ENCODE peak calls at places on chromosomes 4 and X, in six cellular contexts. O is T-helper 1 cell, P is astrocyte of the hippocampus, L is cardiac fibroblast, D is activated gamma-delta T cell treated with Interleukin-2 at 50 U/mL for 16 hours, Z is aorta. V is an unnamed sample.

GRCh38 chr4:98601719-98602118 is 56.7 kb downstream of the TSPAN5 start:
- DNase-seq in L (no peak), P (no peak), Z (no peak), O (no peak), D (no peak), V (no peak)

GRCh38 chr4:119597377-119597776 is 31.2 kb downstream of the PDE5A start:
- DNase-seq in O (no peak), P (peak; percentile 31), D (no peak), L (no peak), Z (no peak), V (no peak)

GRCh38 chr4:8835521-8836365 is 35.9 kb downstream of the HMX1 start:
- DNase-seq in L (no peak), D (no peak), P (no peak), O (no peak), Z (peak; percentile 30), V (no peak)

GRCh38 chr4:113641025-113641431 is 120.5 kb downstream of the CAMK2D start:
- DNase-seq in Z (no peak), P (no peak), L (no peak), O (no peak), D (no peak), V (no peak)

GRCh38 chr4:182126096-182126495 is 117.1 kb upstream of the TENM3 start:
- DNase-seq in P (peak; percentile 36), Z (no peak), L (no peak), D (no peak), O (no peak), V (no peak)

GRCh38 chr4:111854494-111855087 is 290.7 kb upstream of the FAM241A start:
- DNase-seq in O (no peak), D (no peak), L (peak; percentile 49), Z (no peak), P (peak; percentile 60), V (no peak)

GRCh38 chr4:123418486-123418931 is 21.9 kb downstream of the SPRY1 start:
- DNase-seq in D (no peak), P (peak; percentile 95), L (peak; percentile 95), O (no peak), Z (no peak), V (no peak)

GRCh38 chr4:65592089-65592488 is 78.2 kb downstream of the EPHA5 start:
- DNase-seq in D (no peak), O (no peak), L (no peak), P (no peak), Z (no peak), V (no peak)

GRCh38 chrX:155959018-155959587 is 38.4 kb upstream of the IL9R start:
- DNase-seq in L (no peak), O (no peak), D (no peak), P (no peak), Z (no peak), V (no peak)

GRCh38 chr4:174628206-174628605 is 105.9 kb upstream of the HPGD start:
- DNase-seq in D (no peak), L (no peak), P (no peak), O (no peak), Z (no peak), V (no peak)

GRCh38 chr4:41111796-41112195 is 102.5 kb downstream of the APBB2 start:
- DNase-seq in L (no peak), P (no peak), D (no peak), Z (no peak), O (no peak), V (no peak)

GRCh38 chr4:61220556-61220955 is 20.4 kb downstream of the ADGRL3 start:
- DNase-seq in L (no peak), Z (no peak), D (no peak), P (no peak), O (no peak), V (no peak)

GRCh38 chrX:20620301-20620700 is 353.6 kb upstream of the RPS6KA3 start:
- DNase-seq in P (peak; percentile 53), Z (no peak), D (no peak), O (no peak), L (no peak), V (no peak)

GRCh38 chr4:6267573-6267972 is 2.1 kb upstream of the WFS1 start:
- DNase-seq in D (no peak), L (no peak), O (no peak), P (no peak), Z (no peak), V (no peak)

GRCh38 chr4:6909970-6910339 is 329 bp downstream of the TBC1D14 start:
- DNase-seq in P (no peak), Z (no peak), L (no peak), O (no peak), D (peak; percentile 14), V (no peak)

GRCh38 chrX:1928805-1929204 is 313.9 kb downstream of the ASMT start:
- DNase-seq in L (no peak), D (no peak), P (no peak), O (no peak), Z (no peak), V (no peak)

GRCh38 chr4:84479663-84480062 is 19.4 kb downstream of the NKX6-1 start:
- DNase-seq in O (no peak), D (no peak), P (no peak), Z (no peak), L (no peak), V (no peak)

GRCh38 chr4:660401-660800 is 13.7 kb downstream of the ATP5ME start:
- DNase-seq in L (no peak), O (no peak), Z (peak; percentile 44), D (no peak), P (no peak), V (no peak)

GRCh38 chrX:132023117-132023895 is at the start of gene STK26:
- DNase-seq in L (peak; percentile 71), P (peak; percentile 77), O (peak; percentile 55), Z (peak; percentile 90), D (peak; percentile 62), V (peak; percentile 62)

GRCh38 chr4:186347743-186348142 is 81.8 kb downstream of the F11 start:
- DNase-seq in P (no peak), L (no peak), D (no peak), O (no peak), Z (no peak), V (no peak)

GRCh38 chr4:83771113-83771705 is 235.3 kb downstream of the GPAT3 start:
- DNase-seq in O (no peak), Z (no peak), P (peak; percentile 81), L (peak; percentile 59), D (no peak), V (no peak)

GRCh38 chrX:64850371-64851082 is 125.7 kb downstream of the ZC4H2 start:
- DNase-seq in P (no peak), Z (no peak), D (peak; percentile 16), L (no peak), O (no peak), V (no peak)

GRCh38 chr4:160403066-160403465 is 1300.2 kb downstream of the RAPGEF2 start:
- DNase-seq in Z (no peak), O (no peak), L (no peak), P (no peak), D (no peak), V (no peak)

GRCh38 chrX:39903937-39904336 is 193.8 kb downstream of the BCOR start:
- DNase-seq in D (no peak), O (no peak), L (peak; percentile 23), P (peak; percentile 72), Z (no peak), V (no peak)

GRCh38 chr4:98938386-98938785 is 9.5 kb upstream of the EIF4E start:
- DNase-seq in P (peak; percentile 39), L (peak; percentile 39), Z (no peak), D (no peak), O (no peak), V (no peak)

GRCh38 chrX:105226499-105226898 is 6.0 kb upstream of the TEX13A start:
- DNase-seq in L (no peak), D (no peak), Z (no peak), O (no peak), P (no peak), V (no peak)

GRCh38 chr4:88967883-88968316 is 89.1 kb downstream of the FAM13A start:
- DNase-seq in L (no peak), D (no peak), Z (no peak), P (no peak), O (no peak), V (no peak)

GRCh38 chrX:3046253-3046909 is 5.1 kb downstream of the ARSF start:
- DNase-seq in D (no peak), P (no peak), O (no peak), Z (no peak), L (no peak), V (no peak)

V was measured in T-helper 22 cell.